ENCODE peak calls at places on chromosomes 13 and 19, in four cellular contexts. U is IMR-90, J is mesendoderm, O is H1. Y is an unnamed sample.

GRCh38 chr13:95367309-95367843 is 66.1 kb upstream of the ABCC4 start:
- DNase-seq in U (no peak), J (no peak), O (no peak), Y (no peak)

GRCh38 chr13:45433381-45433790 is 15.2 kb upstream of the SLC25A30 start:
- DNase-seq in U (no peak), J (no peak), O (no peak), Y (no peak)

GRCh38 chr19:771332-771785 is 20.4 kb downstream of the MISP start:
- DNase-seq in U (peak; percentile 43), J (peak; percentile 71), O (no peak), Y (peak; percentile 64)

GRCh38 chr19:34662919-34663318 is 14.0 kb downstream of the SCGB2B2 start:
- DNase-seq in U (no peak), J (peak; percentile 42), O (peak; percentile 19), Y (peak; percentile 72)

GRCh38 chr19:44969437-44969836 is 14.3 kb downstream of the CLPTM1 start:
- DNase-seq in U (no peak), J (no peak), O (no peak), Y (no peak)

GRCh38 chr13:67878376-67878775 is 648.2 kb upstream of the PCDH9 start:
- DNase-seq in U (no peak), J (no peak), O (no peak), Y (no peak)

GRCh38 chr13:60372141-60372540 is 24.9 kb upstream of the TDRD3 start:
- DNase-seq in U (no peak), J (no peak), O (no peak), Y (no peak)

GRCh38 chr13:22055259-22055658 is 384.4 kb downstream of the FGF9 start:
- DNase-seq in U (no peak), J (no peak), O (no peak), Y (no peak)

GRCh38 chr13:99228737-99229691 is 28.4 kb downstream of the UBAC2 start:
- DNase-seq in U (peak; percentile 87), J (no peak), O (no peak), Y (no peak)

GRCh38 chr19:35468637-35469036 is 20.6 kb downstream of the FFAR2 start:
- DNase-seq in U (no peak), J (peak; percentile 81), O (no peak), Y (peak; percentile 70)

GRCh38 chr19:45972081-45972943 is 1.4 kb downstream of the NOVA2 start:
- DNase-seq in U (no peak), J (no peak), O (no peak), Y (no peak)

GRCh38 chr19:29714953-29715694 is at the start of gene C19orf12:
- DNase-seq in U (peak; percentile 23), J (peak; percentile 57), O (no peak), Y (no peak)

GRCh38 chr13:44857061-44857460 is 132.2 kb downstream of the NUFIP1 start:
- DNase-seq in U (no peak), J (no peak), O (no peak), Y (no peak)

GRCh38 chr19:31658993-31659896 is 310.0 kb upstream of the TSHZ3 start:
- DNase-seq in U (no peak), J (no peak), O (no peak), Y (no peak)

GRCh38 chr19:14530005-14530348 is 583 bp downstream of the TECR start:
- DNase-seq in U (no peak), J (peak; percentile 45), O (no peak), Y (no peak)

GRCh38 chr13:104650426-104650825 is 1584.2 kb upstream of the SLC10A2 start:
- DNase-seq in U (no peak), J (no peak), O (no peak), Y (no peak)

GRCh38 chr13:35499131-35500051 is 22.9 kb upstream of the MAB21L1 start:
- DNase-seq in U (no peak), J (no peak), O (no peak), Y (no peak)

GRCh38 chr13:44818428-44818827 is 170.8 kb downstream of the NUFIP1 start:
- DNase-seq in U (peak; percentile 43), J (peak; percentile 93), O (no peak), Y (peak; percentile 53)

GRCh38 chr13:46405457-46405856 is 18.4 kb upstream of the RUBCNL start:
- DNase-seq in U (no peak), J (no peak), O (no peak), Y (no peak)

GRCh38 chr13:100149389-100149788 is 60.5 kb downstream of the PCCA start:
- DNase-seq in U (no peak), J (no peak), O (no peak), Y (no peak)

GRCh38 chr19:27705896-27706295 is 1507.1 kb downstream of the UQCRFS1 start:
- DNase-seq in U (no peak), J (no peak), O (no peak), Y (no peak)

GRCh38 chr13:27043013-27043412 is 128.6 kb downstream of the USP12 start:
- DNase-seq in U (peak; percentile 98), J (peak; percentile 76), O (peak; percentile 19), Y (no peak)

GRCh38 chr13:91882918-91883317 is 484.5 kb downstream of the GPC5 start:
- DNase-seq in U (no peak), J (no peak), O (no peak), Y (no peak)

GRCh38 chr13:76884571-76885202 is 1.5 kb downstream of the KCTD12 start:
- DNase-seq in U (peak; percentile 20), J (no peak), O (no peak), Y (no peak)

GRCh38 chr13:41370736-41371135 is 59.7 kb downstream of the NAA16 start:
- DNase-seq in U (no peak), J (no peak), O (no peak), Y (no peak)

GRCh38 chr13:67735651-67736050 is 505.5 kb upstream of the PCDH9 start:
- DNase-seq in U (no peak), J (no peak), O (no peak), Y (no peak)

GRCh38 chr19:2603320-2603719 is 99.2 kb downstream of the GNG7 start:
- DNase-seq in U (no peak), J (peak; percentile 85), O (no peak), Y (peak; percentile 56)

GRCh38 chr19:8569066-8569761 is 8.0 kb downstream of the MYO1F start:
- DNase-seq in U (peak; percentile 96), J (no peak), O (no peak), Y (no peak)

GRCh38 chr13:110346661-110347067 is 39.6 kb downstream of the COL4A2 start:
- DNase-seq in U (no peak), J (no peak), O (no peak), Y (no peak)

GRCh38 chr19:10876459-10877240 is 5.3 kb downstream of the CARM1 start:
- DNase-seq in U (no peak), J (no peak), O (no peak), Y (no peak)

GRCh38 chr13:22735381-22735995 is 445.3 kb upstream of the SGCG start:
- DNase-seq in U (no peak), J (peak; percentile 26), O (no peak), Y (peak; percentile 43)

GRCh38 chr19:918481-919156 is 1.5 kb downstream of the KISS1R start:
- DNase-seq in U (no peak), J (no peak), O (no peak), Y (no peak)

GRCh38 chr19:3482507-3483225 is 575 bp downstream of the SMIM44 start:
- DNase-seq in U (no peak), J (no peak), O (no peak), Y (no peak)

GRCh38 chr19:38055655-38056521 is 148.9 kb downstream of the SIPA1L3 start:
- DNase-seq in U (no peak), J (no peak), O (no peak), Y (no peak)

GRCh38 chr19:28074773-28075172 is 1138.2 kb downstream of the UQCRFS1 start:
- DNase-seq in U (no peak), J (peak; percentile 64), O (no peak), Y (no peak)

GRCh38 chr13:50370303-50370950 is 355.2 kb downstream of the KCNRG start:
- DNase-seq in U (no peak), J (no peak), O (no peak), Y (no peak)

GRCh38 chr19:47891923-47892666 is 6.0 kb upstream of the SULT2A1 start:
- DNase-seq in U (no peak), J (peak; percentile 88), O (no peak), Y (peak; percentile 79)

GRCh38 chr13:39597828-39598227 is 5.2 kb downstream of the LHFPL6 start:
- DNase-seq in U (peak; percentile 59), J (no peak), O (no peak), Y (no peak)

DNA sequence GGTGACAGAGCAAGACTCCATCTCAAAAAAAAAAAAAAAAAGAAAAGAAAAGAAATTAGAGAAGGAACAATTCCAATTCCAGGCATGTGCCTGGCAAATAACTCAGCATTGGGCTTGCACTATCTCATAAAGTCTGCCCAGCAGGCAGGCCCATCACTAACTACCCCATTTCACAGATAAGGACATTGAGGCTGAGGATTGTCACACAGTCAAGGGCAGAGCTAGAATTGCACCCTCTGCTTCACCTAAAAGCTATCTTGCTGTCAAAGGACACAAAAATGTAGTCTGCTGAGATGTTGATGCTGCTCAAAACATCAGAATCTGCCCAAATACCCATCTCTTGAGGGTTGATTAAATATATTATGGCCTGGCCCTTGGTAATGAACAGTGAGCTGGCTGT is 20.7 kb upstream of the COLGALT1 start:
- DNase-seq in U (no peak), J (no peak), O (no peak), Y (no peak)
- H3K56ac ChIP-seq in U (no peak overlapping the region), J (no peak overlapping the region), O (no peak overlapping the region), Y (no peak overlapping the region)

DNA sequence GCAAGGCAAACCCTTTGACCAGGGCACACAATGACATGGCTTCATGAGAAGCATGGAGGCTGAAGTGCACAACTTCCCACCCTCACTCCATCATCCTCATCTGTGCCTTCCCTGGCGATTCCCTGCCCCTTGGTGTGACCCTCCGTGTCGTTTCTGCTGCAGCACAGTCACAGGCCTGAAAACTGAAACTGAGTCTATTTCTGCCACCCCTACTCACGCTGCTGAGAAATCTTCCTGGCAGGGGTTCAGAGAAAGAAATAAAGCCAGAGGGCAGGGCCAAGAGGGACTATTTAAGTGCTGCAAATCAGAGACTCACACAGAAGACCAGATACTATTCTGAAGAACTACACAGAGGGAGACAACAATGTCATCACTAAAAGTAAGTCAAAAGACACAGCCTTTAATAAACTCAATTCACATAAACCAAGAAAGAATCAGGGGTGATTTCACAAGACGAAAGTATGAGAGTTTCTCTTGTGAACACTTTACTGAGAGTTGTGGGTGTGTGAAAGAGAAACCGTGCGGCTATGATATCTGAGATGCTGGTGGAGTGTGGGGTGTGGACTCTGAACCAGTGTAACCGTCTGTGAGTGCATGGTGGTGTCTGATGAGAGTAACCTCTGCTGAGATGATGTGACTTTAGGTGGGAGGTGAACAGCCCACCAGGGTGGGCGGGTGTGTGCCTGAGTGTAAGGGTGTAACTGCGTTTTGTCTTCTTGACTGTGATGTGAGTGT is 23.5 kb downstream of the LGALS16 start:
- DNase-seq in U (no peak), J (no peak), O (no peak), Y (no peak)
- H3K4me2 ChIP-seq in U (no peak overlapping the region), J (no peak overlapping the region), O (no peak overlapping the region), Y (no peak overlapping the region)

GRCh38 chr13:102610296-102610895 is 13.6 kb downstream of the TPP2 start:
- DNase-seq in U (no peak), J (no peak), O (no peak), Y (no peak)
- H3K56ac ChIP-seq in U (no peak overlapping the region), J (no peak overlapping the region), O (no peak overlapping the region), Y (no peak overlapping the region)

GRCh38 chr19:17184381-17184841 is 30.7 kb upstream of the USE1 start:
- DNase-seq in U (peak; percentile 7), J (no peak), O (no peak), Y (no peak)
- H3K4me2 ChIP-seq in U (no peak overlapping the region), J (no peak overlapping the region), O (no peak overlapping the region), Y (no peak overlapping the region)

GRCh38 chr19:18668252-18668631 is 15.2 kb upstream of the CRTC1 start:
- DNase-seq in U (no peak), J (no peak), O (no peak), Y (no peak)
- H3K56ac ChIP-seq in U (no peak overlapping the region), J (no peak overlapping the region), O (no peak overlapping the region), Y (no peak overlapping the region)

Y was measured in H9.